ENCODE peak calls at places on chromosomes 12 and 14, in nine cellular contexts. I is stromal cell of bone marrow; F is left ventricle myocardium superior; S is stomach; Q is foreskin fibroblast; T is psoas muscle; L is activated gamma-delta T cell treated with anti-CD3 and anti-CD28 coated beads, Interleukin-2, amount 50 U/mL, for 16 hours; R is ureter; G is activated T-cell treated with anti-CD3 and anti-CD28 coated beads for 4 hours. V is an unnamed sample.

GRCh38 chr14:21241218-21241819 is 27.9 kb downstream of the HNRNPC start:
- DNase-seq in Q (peak), R (no peak), I (no peak), F (no peak), G (no peak), L (no peak), T (no peak), S (no peak), V (no peak)

GRCh38 chr12:81639196-81639595 is 120.0 kb downstream of the PPFIA2 start:
- DNase-seq in L (no peak), T (no peak), I (no peak), G (no peak), R (no peak), S (no peak), Q (no peak), F (no peak), V (no peak)

GRCh38 chr12:9721394-9722092 is 11.4 kb downstream of the CLECL1 start:
- DNase-seq in I (no peak), G (no peak), R (no peak), S (no peak), F (no peak), Q (peak), L (no peak), T (no peak), V (no peak)

GRCh38 chr12:96136129-96136528 is 58.0 kb upstream of the ELK3 start:
- DNase-seq in T (no peak), G (no peak), F (no peak), S (no peak), L (no peak), Q (peak), R (no peak), I (peak), V (no peak)

GRCh38 chr12:19150273-19150895 is 20.9 kb downstream of the PLEKHA5 start:
- DNase-seq in Q (no peak), R (no peak), F (no peak), L (no peak), S (no peak), T (no peak), G (no peak), I (no peak), V (no peak)

GRCh38 chr12:119274636-119275065 is 59.9 kb upstream of the CCDC60 start:
- DNase-seq in T (no peak), S (no peak), R (no peak), G (no peak), I (no peak), Q (no peak), F (no peak), L (no peak), V (no peak)

GRCh38 chr14:77339407-77339806 is 18.6 kb downstream of the GSTZ1 start:
- DNase-seq in Q (peak), G (no peak), I (no peak), L (no peak), F (no peak), S (no peak), T (no peak), R (no peak), V (no peak)

GRCh38 chr14:38233218-38233617 is 22.7 kb downstream of the CLEC14A start:
- DNase-seq in T (no peak), I (no peak), F (no peak), Q (no peak), L (no peak), S (no peak), G (no peak), R (no peak), V (no peak)

GRCh38 chr12:73625226-73625625 is 912.4 kb upstream of the ATXN7L3B start:
- DNase-seq in S (no peak), L (no peak), F (no peak), R (no peak), I (no peak), T (no peak), G (no peak), Q (no peak), V (no peak)

V was measured in T-helper 1 cell.